ENCODE peak calls at places on chromosome 12, in seven cellular contexts. J is fibroblast of lung, E is cardiac muscle cell, I is keratinocyte, K is epithelial cell of esophagus, U is astrocyte of the spinal cord, W is Caco-2. P is an unnamed sample.

GRCh38 chr12:33988888-33989287 is 33.4 kb upstream of the ALG10 start:
- DNase-seq in J (no peak), E (no peak), I (peak), K (peak), U (no peak), W (no peak), P (no peak)

GRCh38 chr12:102441077-102441596 is 39.2 kb downstream of the IGF1 start:
- DNase-seq in J (no peak), E (no peak), I (no peak), K (no peak), U (no peak), W (no peak), P (no peak)

GRCh38 chr12:15806826-15807225 is 17.6 kb upstream of the EPS8 start:
- DNase-seq in J (no peak), E (no peak), I (no peak), K (no peak), U (no peak), W (no peak), P (no peak)

GRCh38 chr12:2998789-2999264 is 39.6 kb downstream of the TEAD4 start:
- DNase-seq in J (peak), E (peak), I (no peak), K (peak), U (peak), W (no peak), P (peak)

GRCh38 chr12:92600052-92600451 is 102.7 kb upstream of the PLEKHG7 start:
- DNase-seq in J (no peak), E (no peak), I (no peak), K (no peak), U (no peak), W (no peak), P (no peak)

GRCh38 chr12:69987453-69988102 is 162.6 kb downstream of the MYRFL start:
- DNase-seq in J (peak), E (peak), I (peak), K (peak), U (peak), W (peak), P (peak)

GRCh38 chr12:115866909-115867525 is 410.5 kb downstream of the MED13L start:
- DNase-seq in J (no peak), E (no peak), I (no peak), K (peak), U (no peak), W (peak), P (no peak)

GRCh38 chr12:121468451-121468850 is 68.5 kb downstream of the RNF34 start:
- DNase-seq in J (no peak), E (no peak), I (no peak), K (no peak), U (no peak), W (no peak), P (peak)

GRCh38 chr12:4320859-4321701 is at the start of gene TIGAR:
- DNase-seq in J (peak), E (peak), I (peak), K (peak), U (peak), W (peak), P (peak)

GRCh38 chr12:42660968-42661937 is 71.7 kb upstream of the PRICKLE1 start:
- DNase-seq in J (no peak), E (no peak), I (no peak), K (no peak), U (no peak), W (no peak), P (no peak)

GRCh38 chr12:24707379-24707778 is 241.5 kb downstream of the BCAT1 start:
- DNase-seq in J (no peak), E (no peak), I (no peak), K (peak), U (no peak), W (no peak), P (no peak)

GRCh38 chr12:56872366-56872765 is 61.8 kb downstream of the SDR9C7 start:
- DNase-seq in J (no peak), E (no peak), I (no peak), K (no peak), U (no peak), W (no peak), P (no peak)

GRCh38 chr12:27635349-27635972 is 60.8 kb upstream of the REP15 start:
- DNase-seq in J (peak), E (peak), I (no peak), K (peak), U (peak), W (peak), P (peak)

GRCh38 chr12:43315961-43316360 is 236.0 kb downstream of the ADAMTS20 start:
- DNase-seq in J (peak), E (no peak), I (no peak), K (no peak), U (peak), W (no peak), P (peak)

GRCh38 chr12:121138284-121138683 is 5.6 kb downstream of the P2RX7 start:
- DNase-seq in J (no peak), E (no peak), I (no peak), K (no peak), U (no peak), W (peak), P (no peak)

GRCh38 chr12:79911889-79912656 is 22.8 kb downstream of the PPP1R12A start:
- DNase-seq in J (peak), E (no peak), I (no peak), K (peak), U (peak), W (no peak), P (peak)

GRCh38 chr12:46153267-46153872 is 115.5 kb downstream of the SLC38A1 start:
- DNase-seq in J (peak), E (peak), I (no peak), K (peak), U (peak), W (no peak), P (peak)

GRCh38 chr12:13339538-13339937 is 143.0 kb downstream of the EMP1 start:
- DNase-seq in J (peak), E (no peak), I (peak), K (peak), U (no peak), W (peak), P (peak)

GRCh38 chr12:119843100-119843499 is 34.0 kb downstream of the CIT start:
- DNase-seq in J (peak), E (peak), I (no peak), K (no peak), U (peak), W (no peak), P (peak)

GRCh38 chr12:124026755-124027745 is 54.0 kb downstream of the ZNF664 start:
- DNase-seq in J (peak), E (no peak), I (no peak), K (peak), U (peak), W (no peak), P (peak)

GRCh38 chr12:19065871-19066270 is 63.7 kb upstream of the PLEKHA5 start:
- DNase-seq in J (no peak), E (no peak), I (no peak), K (no peak), U (no peak), W (no peak), P (no peak)

GRCh38 chr12:19066471-19067001 is 63.0 kb upstream of the PLEKHA5 start:
- DNase-seq in J (no peak), E (no peak), I (no peak), K (no peak), U (no peak), W (peak), P (no peak)

GRCh38 chr12:19064713-19065112 is 64.8 kb upstream of the PLEKHA5 start:
- DNase-seq in J (no peak), E (no peak), I (no peak), K (no peak), U (no peak), W (no peak), P (no peak)

GRCh38 chr12:19068137-19068536 is 61.4 kb upstream of the PLEKHA5 start:
- DNase-seq in J (no peak), E (no peak), I (no peak), K (no peak), U (no peak), W (no peak), P (no peak)

DNA sequence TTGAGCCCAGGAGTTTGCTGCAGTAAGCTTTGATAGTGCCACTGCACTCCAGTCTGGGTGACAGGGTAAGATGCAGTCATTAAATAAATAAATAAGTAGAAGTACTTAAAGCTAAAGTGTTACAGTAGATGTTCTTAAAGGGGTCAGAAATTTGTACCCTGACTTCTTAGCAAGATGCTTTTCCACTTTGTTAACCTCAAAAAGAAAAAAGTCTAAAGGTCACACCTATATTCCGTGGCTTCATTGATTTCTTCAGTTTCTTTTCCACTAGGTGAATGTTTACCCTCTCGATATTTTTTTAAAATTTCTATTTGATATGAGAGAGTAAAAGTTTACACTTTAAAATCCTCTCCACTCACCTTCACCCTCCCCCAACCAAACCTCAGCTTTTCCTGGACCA is 64.3 kb upstream of the PLEKHA5 start:
- DNase-seq in J (no peak), E (no peak), I (no peak), K (no peak), U (no peak), W (no peak), P (no peak)
- H3K4me3 ChIP-seq in J (no peak), E (no peak), I (no peak), K (no peak), U (no peak), W (no peak), P (no peak)

GRCh38 chr12:132554857-132555630 is 55.3 kb downstream of the LRCOL1 start:
- DNase-seq in J (no peak), E (no peak), I (no peak), K (peak), U (no peak), W (peak), P (peak)
- TF ChIP-seq CTCF in J (no peak), E (peak), I (peak), K (peak), U (peak), W (peak), P (peak)

GRCh38 chr12:62459976-62460375 is 6.7 kb upstream of the MON2 start:
- DNase-seq in J (no peak), E (no peak), I (no peak), K (no peak), U (no peak), W (no peak), P (no peak)
- H3K4me3 ChIP-seq in J (no peak), E (no peak), I (no peak), K (no peak), U (no peak), W (no peak), P (no peak)

DNA sequence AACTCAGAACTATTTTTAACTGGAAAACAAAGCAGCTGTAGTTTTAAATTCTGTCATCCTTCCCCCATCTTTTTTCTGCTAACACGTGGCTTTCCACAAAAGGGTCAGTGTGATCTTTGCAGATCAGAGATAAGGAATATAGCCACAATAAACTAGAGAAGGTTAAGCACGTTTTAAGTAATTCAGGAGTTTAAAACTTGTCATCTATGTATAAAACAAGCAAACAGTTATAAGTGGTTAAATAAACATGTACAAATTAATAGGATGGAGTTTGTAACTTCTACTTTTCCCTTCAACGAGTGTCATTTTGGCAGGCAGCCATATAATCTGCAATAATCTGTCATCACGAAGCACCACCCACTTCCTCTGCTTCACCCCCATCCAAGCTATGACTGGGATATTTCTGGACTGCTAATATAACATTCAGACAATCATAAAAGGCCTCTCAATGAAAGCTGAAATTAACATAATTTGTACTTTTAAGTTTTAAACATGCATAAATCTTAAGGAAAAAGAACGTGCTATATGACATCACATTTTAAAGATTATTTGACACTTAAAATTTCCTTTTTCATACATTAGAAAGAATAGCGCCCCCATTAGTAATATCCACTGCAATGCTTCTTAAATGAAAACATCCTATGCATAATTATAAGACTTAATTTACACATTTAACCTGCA is 15.2 kb downstream of the TAOK3 start:
- DNase-seq in J (peak), E (no peak), I (no peak), K (peak), U (peak), W (no peak), P (peak)
- TF ChIP-seq CTCF in J (no peak), E (no peak), I (no peak), K (no peak), U (peak), W (no peak), P (no peak)